ENCODE peak calls at places on chromosomes 6 and 20, in six cellular contexts. T, I, S, Q, H and E are unnamed samples.

GRCh38 chr20:63206878-63207277 is 9.1 kb downstream of the YTHDF1 start:
- DNase-seq in S (no peak), Q (no peak), H (peak), I (no peak), T (no peak), E (peak)

GRCh38 chr20:62808211-62808865 is 3.7 kb downstream of the OGFR start:
- DNase-seq in T (peak), I (peak), H (peak), S (peak), Q (peak), E (no peak)

GRCh38 chr6:145733770-145734169 is 1.6 kb downstream of the EPM2A start:
- DNase-seq in Q (no peak), I (no peak), S (no peak), H (no peak), T (no peak), E (no peak)

GRCh38 chr20:34083137-34083536 is 28.9 kb downstream of the EIF2S2 start:
- DNase-seq in Q (no peak), S (no peak), I (no peak), T (peak), H (peak), E (peak)

GRCh38 chr6:6913346-6913745 is 194.4 kb upstream of the RREB1 start:
- DNase-seq in S (no peak), T (no peak), H (no peak), I (no peak), Q (no peak), E (no peak)

GRCh38 chr20:57672164-57672563 is 37.7 kb downstream of the PMEPA1 start:
- DNase-seq in S (peak), I (no peak), T (no peak), H (peak), Q (no peak), E (no peak)

GRCh38 chr6:36678488-36679042 is at the start of gene CDKN1A:
- DNase-seq in Q (peak), H (peak), T (peak), S (peak), I (peak), E (peak)

GRCh38 chr20:45890077-45890996 is 671 bp downstream of the NEURL2 start:
- DNase-seq in T (peak), H (peak), S (peak), Q (peak), I (peak), E (peak)

GRCh38 chr6:27161946-27162603 is 85.4 kb upstream of the PRSS16 start:
- DNase-seq in H (peak), Q (no peak), S (no peak), T (peak), I (no peak), E (no peak)

GRCh38 chr6:1770435-1770843 is 160.7 kb downstream of the FOXC1 start:
- DNase-seq in H (no peak), T (no peak), Q (no peak), S (no peak), I (no peak), E (no peak)

GRCh38 chr6:54114991-54115390 is 3.7 kb downstream of the MLIP start:
- DNase-seq in H (no peak), I (no peak), S (no peak), Q (no peak), T (no peak), E (no peak)

GRCh38 chr20:37389241-37389747 is 43.4 kb downstream of the SRC start:
- DNase-seq in H (no peak), T (no peak), S (no peak), I (no peak), Q (no peak), E (peak)

GRCh38 chr6:35445691-35446090 is 6.4 kb upstream of the FANCE start:
- DNase-seq in Q (no peak), S (no peak), H (no peak), T (peak), I (no peak), E (no peak)

GRCh38 chr20:42219005-42219404 is 600.8 kb upstream of the CHD6 start:
- DNase-seq in S (no peak), I (no peak), Q (no peak), T (no peak), H (no peak), E (no peak)

GRCh38 chr6:37303891-37304503 is 46.1 kb upstream of the TMEM217 start:
- DNase-seq in T (peak), I (no peak), Q (no peak), S (peak), H (peak), E (no peak)

GRCh38 chr20:57748601-57749130 is 38.9 kb upstream of the PMEPA1 start:
- DNase-seq in S (no peak), I (no peak), Q (no peak), T (peak), H (peak), E (peak)

GRCh38 chr6:33882154-33882553 is 78.4 kb upstream of the MLN start:
- DNase-seq in H (peak), T (peak), Q (no peak), S (no peak), I (no peak), E (no peak)

GRCh38 chr20:34754611-34755010 is 50.5 kb downstream of the TP53INP2 start:
- DNase-seq in H (no peak), I (peak), S (no peak), Q (no peak), T (no peak), E (no peak)

GRCh38 chr6:15317934-15318902 is 72.3 kb downstream of the JARID2 start:
- DNase-seq in I (no peak), S (peak), Q (no peak), H (no peak), T (peak), E (no peak)

GRCh38 chr6:131663578-131664165 is 26.6 kb downstream of the ENPP3 start:
- DNase-seq in I (no peak), H (no peak), S (no peak), Q (no peak), T (no peak), E (no peak)

DNA sequence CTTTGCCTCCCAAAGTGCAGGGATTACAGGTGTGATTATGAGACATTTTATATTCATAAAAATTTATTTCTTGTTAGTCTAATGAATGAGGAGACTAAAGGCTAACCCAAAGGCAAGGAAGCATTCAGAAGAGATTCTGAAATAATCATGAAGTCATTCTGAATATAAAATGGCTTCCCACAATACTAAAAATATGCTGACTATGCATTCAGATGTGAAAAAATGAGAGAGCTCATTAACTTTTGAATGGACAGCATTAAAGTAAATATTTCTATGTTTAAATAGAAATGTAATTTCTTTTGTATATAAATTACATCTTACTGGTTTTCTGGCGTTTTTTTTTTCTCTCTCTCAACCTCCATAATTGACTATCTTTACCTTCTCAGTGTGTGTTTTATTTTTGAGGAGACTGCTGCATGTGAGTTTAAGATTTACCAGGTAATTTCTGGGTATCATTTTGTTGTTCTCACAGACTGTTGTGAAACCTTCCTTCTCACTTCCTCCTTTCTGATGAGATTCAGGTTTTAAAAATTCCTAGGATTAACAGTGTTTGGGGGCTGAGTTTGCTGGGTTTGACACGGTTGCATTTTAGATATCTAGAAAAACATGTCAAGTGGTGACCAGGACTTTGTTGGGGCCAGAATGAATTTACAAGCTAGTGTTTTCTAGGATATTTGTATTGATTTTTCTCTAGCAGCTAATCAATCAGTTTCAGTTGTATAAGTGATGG is 316.6 kb downstream of the CDKAL1 start:
- DNase-seq in Q (no peak), I (no peak), H (no peak), T (no peak), S (no peak), E (no peak)
- TF ChIP-seq CTCF in Q (no peak), I (no peak), H (no peak), T (no peak), S (no peak), E (no peak)

GRCh38 chr20:4569092-4569491 is 152.6 kb upstream of the PRND start:
- DNase-seq in T (no peak), Q (no peak), H (no peak), S (no peak), I (peak), E (no peak)
- TF ChIP-seq CTCF in T (peak), Q (peak), H (peak), S (peak), I (no peak), E (no peak)

DNA sequence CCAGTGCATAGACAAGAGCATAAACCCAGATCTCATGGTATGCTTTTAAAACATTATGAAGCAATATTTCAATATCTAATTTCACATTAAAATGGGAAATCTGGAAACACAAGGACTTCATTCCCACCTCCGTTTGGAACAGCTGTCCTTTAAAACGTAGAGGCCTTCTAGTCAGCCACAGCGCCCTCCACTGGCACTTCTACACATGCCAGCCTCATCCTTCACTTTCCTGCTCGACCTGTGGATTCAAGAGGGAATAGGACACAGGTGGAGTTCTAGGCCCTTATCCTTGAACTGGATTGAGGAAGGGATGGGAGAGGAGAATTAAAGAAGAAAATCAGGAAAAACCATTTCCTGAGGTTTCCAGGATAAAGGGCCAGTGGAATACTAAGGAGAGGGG is 85.6 kb downstream of the LYRM4 start:
- DNase-seq in Q (no peak), I (peak), H (peak), S (peak), T (peak), E (no peak)
- TF ChIP-seq CTCF in Q (peak), I (peak), H (peak), S (peak), T (peak), E (peak)

DNA sequence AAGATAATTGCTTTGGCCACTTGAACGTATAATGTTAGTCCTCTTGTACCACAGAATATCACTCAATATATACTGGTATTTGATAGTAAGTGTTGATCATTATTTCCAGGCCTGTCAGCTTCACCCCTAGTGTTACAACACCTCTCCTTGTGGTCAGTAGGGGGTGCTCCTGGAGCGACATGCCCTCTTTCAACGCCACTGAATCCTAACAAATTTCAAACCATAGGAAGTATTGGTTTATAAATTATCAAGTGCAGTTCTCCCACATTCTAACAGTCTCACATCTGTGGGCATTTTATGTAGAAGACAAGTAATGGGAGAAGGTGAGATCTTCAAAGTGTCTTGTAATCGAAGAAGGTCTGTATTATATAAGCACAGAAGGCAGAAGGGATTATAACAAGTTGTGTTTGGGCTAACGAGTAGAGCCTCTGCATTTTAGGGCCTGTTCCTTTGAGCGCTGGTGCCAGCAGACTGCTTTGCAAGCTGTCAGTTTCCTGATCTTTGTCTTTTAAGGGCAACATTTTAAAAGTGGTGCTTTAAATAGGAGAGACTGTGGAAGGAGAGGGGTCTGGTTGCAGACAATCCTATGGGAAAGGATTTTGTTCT is 57.1 kb upstream of the CEP162 start:
- DNase-seq in Q (no peak), T (peak), S (no peak), H (peak), I (peak), E (no peak)
- TF ChIP-seq CTCF in Q (no peak), T (peak), S (peak), H (peak), I (peak), E (no peak)

GRCh38 chr20:24419786-24420185 is 49.6 kb upstream of the SYNDIG1 start:
- DNase-seq in T (no peak), I (no peak), S (no peak), Q (no peak), H (no peak), E (no peak)

GRCh38 chr20:24421071-24421470 is 48.4 kb upstream of the SYNDIG1 start:
- DNase-seq in I (no peak), H (no peak), Q (no peak), T (no peak), S (no peak), E (peak)

GRCh38 chr20:24422361-24422760 is 47.1 kb upstream of the SYNDIG1 start:
- DNase-seq in S (no peak), T (no peak), Q (no peak), I (no peak), H (no peak), E (no peak)

GRCh38 chr20:24420567-24420966 is 48.9 kb upstream of the SYNDIG1 start:
- DNase-seq in S (no peak), H (no peak), I (no peak), Q (no peak), T (no peak), E (no peak)

GRCh38 chr20:24418731-24419130 is 50.7 kb upstream of the SYNDIG1 start:
- DNase-seq in I (no peak), Q (no peak), S (no peak), T (no peak), H (no peak), E (no peak)
- TF ChIP-seq CTCF in I (no peak), Q (no peak), S (no peak), T (no peak), H (no peak), E (no peak)

GRCh38 chr20:8633366-8633765 is 435.5 kb upstream of the PLCB4 start:
- DNase-seq in Q (no peak), I (no peak), H (peak), T (peak), S (no peak), E (no peak)
- TF ChIP-seq CTCF in Q (no peak), I (no peak), H (no peak), T (no peak), S (no peak), E (no peak)

GRCh38 chr20:56504373-56505005 is 20.1 kb upstream of the FAM209A start:
- DNase-seq in S (peak), T (no peak), I (peak), Q (no peak), H (peak), E (no peak)
- TF ChIP-seq CTCF in S (peak), T (peak), I (peak), Q (peak), H (peak), E (no peak)

GRCh38 chr20:23320317-23320716 is 30.3 kb upstream of the NXT1 start:
- DNase-seq in I (no peak), T (peak), S (no peak), Q (no peak), H (peak), E (no peak)
- TF ChIP-seq CTCF in I (no peak), T (peak), S (peak), Q (peak), H (peak), E (no peak)

GRCh38 chr6:127147576-127147975 is 29.1 kb downstream of the RSPO3 start:
- DNase-seq in H (no peak), I (no peak), Q (no peak), T (no peak), S (no peak), E (no peak)
- TF ChIP-seq CTCF in H (no peak), I (no peak), Q (no peak), T (no peak), S (no peak), E (no peak)